ENCODE peak calls at places on chromosomes 5 and 9, in six cellular contexts. One of them, this sample, is unnamed.
A peak's percentile ranks its signal among the peaks of the same experiment; 100 is the strongest.

GRCh38 chr9:91220021-91220420 is 141.7 kb downstream of the AUH start:
- DNase-seq in A673: no peak
- DNase-seq in colonic mucosa: no peak
- DNase-seq in breast epithelium: no peak
- DNase-seq in left ventricle myocardium inferior: no peak
- DNase-seq in lung: no peak
- DNase-seq in this sample: no peak

GRCh38 chr5:72301557-72301956 is 18.5 kb downstream of the MRPS27 start:
- DNase-seq in A673: no peak
- DNase-seq in colonic mucosa: no peak
- DNase-seq in left ventricle myocardium inferior: no peak
- DNase-seq in breast epithelium: no peak
- DNase-seq in lung: no peak
- DNase-seq in this sample: peak; percentile 84

GRCh38 chr5:180034564-180034963 is 37.0 kb downstream of the RNF130 start:
- DNase-seq in colonic mucosa: no peak
- DNase-seq in A673: no peak
- DNase-seq in left ventricle myocardium inferior: no peak
- DNase-seq in lung: no peak
- DNase-seq in breast epithelium: no peak
- DNase-seq in this sample: no peak

GRCh38 chr9:135074354-135075233 is 12.9 kb upstream of the OLFM1 start:
- DNase-seq in colonic mucosa: no peak
- DNase-seq in left ventricle myocardium inferior: no peak
- DNase-seq in A673: no peak
- DNase-seq in breast epithelium: peak; percentile 49
- DNase-seq in lung: no peak
- DNase-seq in this sample: no peak

GRCh38 chr5:179297486-179298180 is 47.6 kb downstream of the ADAMTS2 start:
- DNase-seq in colonic mucosa: no peak
- DNase-seq in breast epithelium: no peak
- DNase-seq in left ventricle myocardium inferior: no peak
- DNase-seq in A673: no peak
- DNase-seq in lung: no peak
- DNase-seq in this sample: no peak

GRCh38 chr5:29238115-29238514 is 1955.4 kb upstream of the CDH6 start:
- DNase-seq in A673: no peak
- DNase-seq in colonic mucosa: no peak
- DNase-seq in lung: no peak
- DNase-seq in breast epithelium: no peak
- DNase-seq in left ventricle myocardium inferior: no peak
- DNase-seq in this sample: no peak

GRCh38 chr5:139655727-139656271 is 7.7 kb downstream of the CXXC5 start:
- DNase-seq in breast epithelium: peak; percentile 76
- DNase-seq in lung: no peak
- DNase-seq in left ventricle myocardium inferior: peak; percentile 79
- DNase-seq in A673: no peak
- DNase-seq in colonic mucosa: no peak
- DNase-seq in this sample: peak; percentile 83

GRCh38 chr5:165928971-165929370 is 2362.5 kb upstream of the WWC1 start:
- DNase-seq in A673: no peak
- DNase-seq in lung: no peak
- DNase-seq in breast epithelium: no peak
- DNase-seq in colonic mucosa: no peak
- DNase-seq in left ventricle myocardium inferior: no peak
- DNase-seq in this sample: no peak

GRCh38 chr5:158435161-158435616 is 576.2 kb upstream of the CLINT1 start:
- DNase-seq in breast epithelium: no peak
- DNase-seq in A673: no peak
- DNase-seq in left ventricle myocardium inferior: no peak
- DNase-seq in colonic mucosa: no peak
- DNase-seq in lung: no peak
- DNase-seq in this sample: no peak

GRCh38 chr5:131423056-131423455 is 159.2 kb downstream of the CDC42SE2 start:
- DNase-seq in left ventricle myocardium inferior: no peak
- DNase-seq in lung: no peak
- DNase-seq in A673: peak; percentile 44
- DNase-seq in colonic mucosa: no peak
- DNase-seq in breast epithelium: no peak
- DNase-seq in this sample: peak; percentile 56

GRCh38 chr9:135552021-135552697 is 6.2 kb downstream of the OBP2A start:
- DNase-seq in lung: no peak
- DNase-seq in A673: no peak
- DNase-seq in left ventricle myocardium inferior: no peak
- DNase-seq in breast epithelium: no peak
- DNase-seq in colonic mucosa: no peak
- DNase-seq in this sample: no peak

GRCh38 chr5:142156839-142157463 is 48.4 kb downstream of the NDFIP1 start:
- DNase-seq in lung: no peak
- DNase-seq in breast epithelium: no peak
- DNase-seq in A673: peak; percentile 42
- DNase-seq in colonic mucosa: no peak
- DNase-seq in left ventricle myocardium inferior: no peak
- DNase-seq in this sample: no peak

GRCh38 chr5:94812232-94812631 is 193.8 kb downstream of the SLF1 start:
- DNase-seq in breast epithelium: no peak
- DNase-seq in colonic mucosa: no peak
- DNase-seq in left ventricle myocardium inferior: no peak
- DNase-seq in A673: no peak
- DNase-seq in lung: no peak
- DNase-seq in this sample: no peak

GRCh38 chr5:94811341-94811740 is 192.9 kb downstream of the SLF1 start:
- DNase-seq in colonic mucosa: no peak
- DNase-seq in breast epithelium: no peak
- DNase-seq in left ventricle myocardium inferior: no peak
- DNase-seq in lung: no peak
- DNase-seq in A673: no peak
- DNase-seq in this sample: no peak

GRCh38 chr5:94808497-94808896 is 190.0 kb downstream of the SLF1 start:
- DNase-seq in colonic mucosa: no peak
- DNase-seq in lung: no peak
- DNase-seq in left ventricle myocardium inferior: no peak
- DNase-seq in A673: no peak
- DNase-seq in breast epithelium: no peak
- DNase-seq in this sample: no peak

GRCh38 chr5:94807985-94808384 is 189.5 kb downstream of the SLF1 start:
- DNase-seq in left ventricle myocardium inferior: no peak
- DNase-seq in colonic mucosa: no peak
- DNase-seq in lung: no peak
- DNase-seq in breast epithelium: no peak
- DNase-seq in A673: no peak
- DNase-seq in this sample: peak; percentile 25

GRCh38 chr5:94810281-94810680 is 191.8 kb downstream of the SLF1 start:
- DNase-seq in breast epithelium: no peak
- DNase-seq in A673: no peak
- DNase-seq in lung: no peak
- DNase-seq in left ventricle myocardium inferior: no peak
- DNase-seq in colonic mucosa: no peak
- DNase-seq in this sample: no peak
- H3K27ac ChIP-seq in breast epithelium: no peak overlapping the region
- H3K27ac ChIP-seq in A673: no peak overlapping the region
- H3K27ac ChIP-seq in lung: no peak overlapping the region
- H3K27ac ChIP-seq in left ventricle myocardium inferior: no peak overlapping the region
- H3K27ac ChIP-seq in colonic mucosa: no peak overlapping the region
- H3K27ac ChIP-seq in this sample: no peak overlapping the region

GRCh38 chr9:114898741-114899140 is 31.6 kb downstream of the TNFSF8 start:
- DNase-seq in breast epithelium: no peak
- DNase-seq in lung: no peak
- DNase-seq in left ventricle myocardium inferior: peak; percentile 40
- DNase-seq in colonic mucosa: peak; percentile 38
- DNase-seq in A673: peak; percentile 29
- DNase-seq in this sample: no peak

GRCh38 chr9:114894801-114895433 is 35.5 kb downstream of the TNFSF8 start:
- DNase-seq in A673: peak; percentile 72
- DNase-seq in breast epithelium: no peak
- DNase-seq in colonic mucosa: no peak
- DNase-seq in left ventricle myocardium inferior: no peak
- DNase-seq in lung: no peak
- DNase-seq in this sample: peak; percentile 48

GRCh38 chr9:114894206-114894605 is 36.2 kb downstream of the TNFSF8 start:
- DNase-seq in A673: no peak
- DNase-seq in breast epithelium: no peak
- DNase-seq in lung: no peak
- DNase-seq in colonic mucosa: no peak
- DNase-seq in left ventricle myocardium inferior: no peak
- DNase-seq in this sample: no peak

GRCh38 chr9:114895605-114896004 is 34.8 kb downstream of the TNFSF8 start:
- DNase-seq in lung: no peak
- DNase-seq in A673: no peak
- DNase-seq in colonic mucosa: no peak
- DNase-seq in breast epithelium: no peak
- DNase-seq in left ventricle myocardium inferior: no peak
- DNase-seq in this sample: no peak

DNA sequence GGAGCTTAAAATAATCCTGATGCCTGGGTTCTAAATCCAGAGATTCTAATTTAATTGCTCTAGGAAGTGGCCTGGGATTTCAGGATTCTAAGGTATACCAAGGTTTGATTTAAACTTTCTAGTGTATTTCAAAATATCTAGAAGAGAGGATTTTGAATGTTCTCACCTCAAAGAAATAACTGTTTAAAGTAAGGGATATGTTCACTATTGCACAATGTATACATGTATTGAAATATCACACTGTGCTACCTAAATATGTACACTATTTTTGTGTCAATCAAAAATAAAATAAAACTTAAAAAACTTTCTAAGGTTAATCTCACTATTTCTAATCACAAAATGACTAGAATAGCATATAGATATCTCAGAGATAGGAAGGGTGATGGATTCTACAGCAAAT is 34.0 kb downstream of the TNFSF8 start:
- DNase-seq in left ventricle myocardium inferior: no peak
- DNase-seq in A673: no peak
- DNase-seq in lung: no peak
- DNase-seq in breast epithelium: no peak
- DNase-seq in colonic mucosa: no peak
- DNase-seq in this sample: no peak
- H3K4me1 ChIP-seq in left ventricle myocardium inferior: peaks cover 21% of the 10 kb centered on the region
- H3K4me1 ChIP-seq in A673: peaks cover 19% of the 10 kb centered on the region
- H3K4me1 ChIP-seq in lung: peaks cover 4% of the 10 kb centered on the region
- H3K4me1 ChIP-seq in breast epithelium: no peaks in the 10 kb centered on the region
- H3K4me1 ChIP-seq in colonic mucosa: peaks cover 4% of the 10 kb centered on the region
- H3K4me1 ChIP-seq in this sample: peaks cover 19% of the 10 kb centered on the region

DNA sequence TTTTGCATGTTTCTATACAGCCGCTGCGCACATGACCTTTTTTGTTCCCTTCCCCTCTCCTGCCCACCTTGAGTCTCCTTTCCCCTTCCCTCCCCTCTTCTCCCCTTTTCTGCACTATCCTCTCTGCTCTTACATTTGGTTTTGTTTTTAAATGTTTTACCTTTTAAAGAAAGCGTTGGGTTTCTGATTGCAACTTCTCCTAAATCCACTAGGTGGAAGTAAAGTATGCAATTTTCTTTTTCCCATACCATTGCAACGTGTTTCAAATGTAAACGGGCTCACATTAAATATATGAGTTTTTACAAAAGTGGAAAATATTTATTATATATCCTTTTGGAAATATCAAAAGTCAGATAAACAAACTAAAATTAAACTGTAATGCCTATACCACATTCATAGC is 500.9 kb downstream of the DIRAS2 start:
- DNase-seq in lung: no peak
- DNase-seq in breast epithelium: no peak
- DNase-seq in colonic mucosa: no peak
- DNase-seq in A673: peak; percentile 21
- DNase-seq in left ventricle myocardium inferior: no peak
- DNase-seq in this sample: peak; percentile 53
- H3K27ac ChIP-seq in lung: no peak overlapping the region
- H3K27ac ChIP-seq in breast epithelium: no peak overlapping the region
- H3K27ac ChIP-seq in colonic mucosa: no peak overlapping the region
- H3K27ac ChIP-seq in A673: no peak overlapping the region
- H3K27ac ChIP-seq in left ventricle myocardium inferior: no peak overlapping the region
- H3K27ac ChIP-seq in this sample: no peak overlapping the region

DNA sequence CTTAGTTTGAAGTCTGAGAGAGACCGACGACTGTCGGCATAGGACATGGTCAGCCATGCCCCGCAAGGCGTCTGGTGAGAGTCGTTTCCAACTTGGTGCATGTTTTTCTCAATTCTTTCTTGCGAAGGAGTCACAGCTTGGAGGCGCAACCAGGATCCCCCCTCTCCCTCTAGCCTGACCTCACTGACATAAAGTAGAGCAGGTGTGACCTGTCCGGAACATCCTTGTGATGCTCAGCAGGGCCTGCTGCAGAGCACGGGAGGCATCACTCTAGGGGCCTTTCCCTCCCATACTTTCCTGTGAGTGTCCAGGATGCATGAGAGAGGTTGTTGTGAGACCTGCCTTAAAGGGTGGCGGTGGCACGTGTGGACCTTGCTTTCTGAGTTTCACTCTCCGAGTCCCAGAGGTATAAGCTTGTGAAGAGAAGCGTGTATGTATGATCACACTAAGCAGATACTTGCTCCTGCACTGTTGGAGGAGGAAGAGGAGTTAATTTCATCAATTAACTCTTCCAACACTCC is 5.0 kb downstream of the TENT4A start:
- DNase-seq in lung: peak; percentile 14
- DNase-seq in left ventricle myocardium inferior: no peak
- DNase-seq in colonic mucosa: peak; percentile 12
- DNase-seq in breast epithelium: no peak
- DNase-seq in A673: no peak
- DNase-seq in this sample: no peak
- H3K4me1 ChIP-seq in lung: peaks cover 20% of the 10 kb centered on the region
- H3K4me1 ChIP-seq in left ventricle myocardium inferior: peaks cover 89% of the 10 kb centered on the region
- H3K4me1 ChIP-seq in colonic mucosa: peaks cover 18% of the 10 kb centered on the region
- H3K4me1 ChIP-seq in breast epithelium: no peaks in the 10 kb centered on the region
- H3K4me1 ChIP-seq in A673: peaks cover 20% of the 10 kb centered on the region
- H3K4me1 ChIP-seq in this sample: no peaks in the 10 kb centered on the region

GRCh38 chr5:33816791-33817190 is 75.0 kb downstream of the ADAMTS12 start:
- DNase-seq in lung: no peak
- DNase-seq in colonic mucosa: no peak
- DNase-seq in breast epithelium: no peak
- DNase-seq in A673: no peak
- DNase-seq in left ventricle myocardium inferior: no peak
- DNase-seq in this sample: no peak
- H3K27ac ChIP-seq in lung: no peak overlapping the region
- H3K27ac ChIP-seq in colonic mucosa: no peak overlapping the region
- H3K27ac ChIP-seq in breast epithelium: no peak overlapping the region
- H3K27ac ChIP-seq in A673: no peak overlapping the region
- H3K27ac ChIP-seq in left ventricle myocardium inferior: no peak overlapping the region
- H3K27ac ChIP-seq in this sample: peak overlapping the region; percentile 62

DNA sequence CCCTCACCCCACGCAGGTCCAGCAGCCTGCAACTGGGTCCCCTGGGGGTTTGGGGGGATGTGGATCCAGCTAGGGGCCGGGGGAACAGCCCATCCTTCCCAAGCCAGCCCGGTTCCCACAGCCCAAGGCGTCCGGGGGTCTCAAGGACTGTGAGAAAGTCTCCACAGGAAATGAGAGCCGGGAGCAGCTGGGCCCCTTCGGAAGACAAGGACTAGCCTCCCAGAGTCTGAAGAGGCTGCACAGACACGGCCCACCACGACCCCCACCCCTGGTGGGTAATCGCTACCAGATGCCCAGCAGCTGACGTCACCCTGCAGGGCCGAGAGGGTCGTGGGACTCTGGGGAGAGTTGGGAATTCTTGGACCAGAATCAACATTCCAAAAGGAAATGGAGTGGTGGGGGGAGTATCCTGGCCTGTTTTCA is 10.5 kb downstream of the SH2D3C start:
- DNase-seq in colonic mucosa: no peak
- DNase-seq in breast epithelium: no peak
- DNase-seq in lung: no peak
- DNase-seq in A673: no peak
- DNase-seq in left ventricle myocardium inferior: no peak
- DNase-seq in this sample: peak; percentile 72
- H3K4me1 ChIP-seq in colonic mucosa: peaks cover 7% of the 10 kb centered on the region
- H3K4me1 ChIP-seq in breast epithelium: no peaks in the 10 kb centered on the region
- H3K4me1 ChIP-seq in lung: no peaks in the 10 kb centered on the region
- H3K4me1 ChIP-seq in A673: peaks cover 7% of the 10 kb centered on the region
- H3K4me1 ChIP-seq in left ventricle myocardium inferior: peaks cover 84% of the 10 kb centered on the region
- H3K4me1 ChIP-seq in this sample: peaks cover 23% of the 10 kb centered on the region

This sample was measured in SJCRH30.